ENCODE peak calls at places on chromosomes 6 and 20, in four cellular contexts. W is GM23248, U is heart right ventricle, A is breast epithelium. C is an unnamed sample.
A peak's percentile ranks its signal among the peaks of the same experiment; 100 is the strongest.

GRCh38 chr6:116476021-116476678 is 15.0 kb downstream of the CALHM6 start:
- DNase-seq in W (no peak), A (no peak), U (no peak), C (no peak)

GRCh38 chr6:7060769-7061516 is 46.8 kb upstream of the RREB1 start:
- DNase-seq in U (no peak), A (no peak), W (no peak), C (no peak)

GRCh38 chr20:49395183-49395582 is 87.3 kb downstream of the KCNB1 start:
- DNase-seq in A (no peak), W (peak; percentile 45), U (no peak), C (no peak)

GRCh38 chr20:47258745-47259695 is 97.5 kb downstream of the ZMYND8 start:
- DNase-seq in U (peak; percentile 79), W (peak; percentile 48), A (no peak), C (peak; percentile 53)

GRCh38 chr6:85078071-85078470 is 313.7 kb upstream of the TBX18 start:
- DNase-seq in A (no peak), W (peak; percentile 96), U (no peak), C (no peak)

GRCh38 chr6:80477591-80478370 is 371.3 kb downstream of the BCKDHB start:
- DNase-seq in W (no peak), U (no peak), A (no peak), C (no peak)

GRCh38 chr6:165574770-165575549 is 88.1 kb downstream of the PDE10A start:
- DNase-seq in A (no peak), W (no peak), U (no peak), C (no peak)

GRCh38 chr20:35058184-35058583 is 34.4 kb downstream of the TRPC4AP start:
- DNase-seq in A (no peak), U (no peak), W (no peak), C (no peak)

GRCh38 chr6:13715444-13715883 is 3.8 kb upstream of the RANBP9 start:
- DNase-seq in U (no peak), W (no peak), A (no peak), C (no peak)

GRCh38 chr6:32554269-32554919 is 24.3 kb upstream of the HLA-DRB5 start:
- DNase-seq in W (no peak), U (no peak), A (no peak), C (no peak)

GRCh38 chr20:2234788-2235187 is 61.0 kb upstream of the TGM3 start:
- DNase-seq in A (no peak), U (no peak), W (no peak), C (no peak)

GRCh38 chr20:62649140-62649539 is 6.8 kb downstream of the SLCO4A1 start:
- DNase-seq in A (no peak), W (no peak), U (no peak), C (no peak)
- H3K4me1 ChIP-seq in A (peaks cover 8% of the 10 kb centered on the region), W (peaks cover 6% of the 10 kb centered on the region), U (peaks cover 73% of the 10 kb centered on the region), C (peaks cover 94% of the 10 kb centered on the region)

DNA sequence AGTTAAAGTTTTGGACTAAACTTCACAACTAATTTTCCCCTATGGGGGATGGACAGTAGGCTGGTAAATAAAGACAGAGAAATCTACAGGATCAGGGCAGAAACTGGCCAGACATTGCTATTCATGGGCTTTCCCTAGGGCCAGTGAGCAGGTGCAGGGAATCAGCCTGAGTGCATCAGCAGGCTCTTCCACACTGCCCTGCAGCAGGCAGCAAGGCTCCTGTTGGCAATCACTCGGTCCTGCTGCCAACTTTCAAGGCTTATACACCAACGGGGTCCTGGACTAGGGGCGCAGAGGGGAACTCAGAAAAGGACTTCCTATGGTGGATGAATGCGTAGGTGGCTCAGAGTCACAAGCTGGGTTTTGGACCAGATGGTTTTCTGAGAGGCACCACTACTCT is 59.9 kb upstream of the NHSL1 start:
- DNase-seq in U (no peak), A (no peak), W (no peak), C (no peak)
- H3K4me1 ChIP-seq in U (peaks cover 17% of the 10 kb centered on the region), A (no peaks in the 10 kb centered on the region), W (no peaks in the 10 kb centered on the region), C (peaks cover 18% of the 10 kb centered on the region)

DNA sequence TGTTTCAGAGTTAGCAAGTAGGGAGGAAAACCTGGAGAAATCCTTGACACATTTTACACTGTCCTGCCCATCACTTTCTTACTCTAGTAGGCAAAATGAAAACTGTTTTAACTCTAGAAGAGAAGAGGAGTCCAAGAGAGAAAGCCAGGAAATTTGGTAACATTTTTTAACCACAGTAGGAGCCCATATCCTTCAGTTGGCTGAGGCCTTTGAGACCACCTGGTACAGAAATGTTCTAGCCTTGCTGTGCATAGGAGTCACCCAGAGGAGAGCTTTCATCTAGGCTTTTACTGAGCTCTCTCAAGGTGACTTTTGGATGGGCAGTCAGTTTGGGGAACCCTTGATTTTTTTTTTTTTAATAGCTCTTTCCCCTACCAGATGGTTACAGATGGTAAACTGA is 25.1 kb downstream of the LRRN4 start:
- DNase-seq in A (no peak), W (no peak), U (no peak), C (no peak)
- H3K4me1 ChIP-seq in A (no peaks in the 10 kb centered on the region), W (peaks cover 11% of the 10 kb centered on the region), U (peaks cover 43% of the 10 kb centered on the region), C (peaks cover 70% of the 10 kb centered on the region)

DNA sequence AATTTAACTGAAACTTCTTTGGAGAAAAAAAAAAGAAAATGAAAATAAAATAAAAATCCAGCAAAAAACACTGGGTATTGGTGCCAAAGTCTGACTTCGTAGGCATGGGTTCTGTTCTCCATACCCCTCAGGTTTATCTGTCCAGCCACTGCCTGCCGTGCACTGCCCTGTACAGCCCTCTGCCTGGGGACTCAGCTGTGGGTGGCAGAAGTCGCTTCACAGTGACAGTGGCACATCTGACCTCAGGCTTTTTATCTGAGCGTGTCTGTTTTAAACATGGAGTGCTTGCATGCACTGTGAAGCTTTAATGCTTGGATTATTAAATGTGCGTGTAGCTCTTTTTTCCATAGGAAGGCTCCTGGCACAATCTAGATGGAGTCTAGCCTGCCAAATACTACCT is 375.4 kb downstream of the UTRN start:
- DNase-seq in W (no peak), U (no peak), A (no peak), C (no peak)
- H3K4me1 ChIP-seq in W (peaks cover 3% of the 10 kb centered on the region), U (peaks cover 34% of the 10 kb centered on the region), A (no peaks in the 10 kb centered on the region), C (peaks cover 32% of the 10 kb centered on the region)

C was measured in left ventricle myocardium inferior.